ENCODE peak calls at places on chromosomes 2 and 18, in seven cellular contexts. Y is stimulated activated CD4-positive, alpha-beta T cell treated with anti-CD3 and anti-CD28 coated beads, Interleukin-2, amount 100 ng/mL, for 48 hours; S is cerebellar cortex; H is T-helper 1 cell; Z is activated CD8-positive, alpha-beta memory T cell treated with anti-CD3 and anti-CD28 coated beads for 4 hours; X is Ammon's horn; O is cardiac fibroblast. T is an unnamed sample.

GRCh38 chr2:163682695-163683094 is 53.1 kb downstream of the FIGN start:
- DNase-seq in Y (no peak), S (no peak), H (no peak), Z (no peak), X (no peak), O (peak; percentile 47), T (no peak)

GRCh38 chr2:39160982-39161381 is 40.1 kb upstream of the SOS1 start:
- DNase-seq in Y (no peak), S (no peak), H (no peak), Z (no peak), X (no peak), O (peak; percentile 54), T (no peak)

GRCh38 chr2:159846564-159846963 is 48.6 kb upstream of the CD302 start:
- DNase-seq in Y (no peak), S (no peak), H (no peak), Z (no peak), X (no peak), O (no peak), T (no peak)

GRCh38 chr2:190467575-190468083 is 59.5 kb downstream of the MFSD6 start:
- DNase-seq in Y (no peak), S (peak; percentile 70), H (no peak), Z (no peak), X (peak; percentile 44), O (peak; percentile 20), T (no peak)

GRCh38 chr2:103401621-103402020 is 639.8 kb downstream of the TMEM182 start:
- DNase-seq in Y (no peak), S (no peak), H (no peak), Z (no peak), X (peak; percentile 53), O (peak; percentile 55), T (no peak)

GRCh38 chr2:86360781-86361180 is 23.4 kb upstream of the REEP1 start:
- DNase-seq in Y (no peak), S (no peak), H (no peak), Z (no peak), X (peak; percentile 48), O (no peak), T (no peak)

GRCh38 chr2:174158003-174158402 is 90.3 kb downstream of the OLA1 start:
- DNase-seq in Y (no peak), S (peak; percentile 40), H (peak; percentile 16), Z (no peak), X (peak; percentile 30), O (peak; percentile 50), T (no peak)

GRCh38 chr2:29238497-29238896 is 123.3 kb downstream of the CLIP4 start:
- DNase-seq in Y (no peak), S (peak; percentile 8), H (no peak), Z (no peak), X (no peak), O (peak; percentile 33), T (no peak)

GRCh38 chr2:165815742-165816141 is 21.7 kb upstream of the GALNT3 start:
- DNase-seq in Y (no peak), S (no peak), H (no peak), Z (no peak), X (no peak), O (no peak), T (no peak)

GRCh38 chr2:100953406-100954043 is 48.6 kb upstream of the RPL31 start:
- DNase-seq in Y (no peak), S (no peak), H (no peak), Z (no peak), X (no peak), O (no peak), T (no peak)

GRCh38 chr2:235780410-235780809 is 286.6 kb downstream of the AGAP1 start:
- DNase-seq in Y (no peak), S (no peak), H (no peak), Z (no peak), X (no peak), O (no peak), T (no peak)

GRCh38 chr18:33761363-33761762 is 183.3 kb downstream of the ASXL3 start:
- DNase-seq in Y (no peak), S (no peak), H (no peak), Z (no peak), X (peak; percentile 54), O (peak; percentile 31), T (no peak)

GRCh38 chr2:55743583-55743982 is 49.9 kb upstream of the PNPT1 start:
- DNase-seq in Y (no peak), S (no peak), H (no peak), Z (no peak), X (no peak), O (peak; percentile 46), T (no peak)

GRCh38 chr18:5710235-5710634 is 166.4 kb upstream of the EPB41L3 start:
- DNase-seq in Y (no peak), S (no peak), H (no peak), Z (no peak), X (no peak), O (no peak), T (no peak)

GRCh38 chr2:167960089-167960747 is 287.2 kb downstream of the STK39 start:
- DNase-seq in Y (no peak), S (no peak), H (no peak), Z (no peak), X (no peak), O (no peak), T (no peak)

GRCh38 chr2:2333076-2333475 is 2.0 kb upstream of the MYT1L start:
- DNase-seq in Y (no peak), S (peak; percentile 83), H (no peak), Z (no peak), X (no peak), O (no peak), T (no peak)

GRCh38 chr2:116510117-116510671 is 1304.3 kb upstream of the DDX18 start:
- DNase-seq in Y (no peak), S (no peak), H (no peak), Z (no peak), X (peak; percentile 21), O (peak; percentile 11), T (no peak)

GRCh38 chr2:219368690-219369108 is 19.0 kb downstream of the DNPEP start:
- DNase-seq in Y (no peak), S (no peak), H (no peak), Z (no peak), X (peak; percentile 34), O (peak; percentile 91), T (no peak)

GRCh38 chr2:44936715-44937687 is 4.5 kb upstream of the SIX3 start:
- DNase-seq in Y (no peak), S (no peak), H (no peak), Z (no peak), X (no peak), O (no peak), T (no peak)

GRCh38 chr2:102001767-102002142 is 10.0 kb downstream of the IL1R2 start:
- DNase-seq in Y (peak; percentile 31), S (no peak), H (no peak), Z (no peak), X (no peak), O (no peak), T (no peak)

GRCh38 chr2:134406311-134406710 is 152.4 kb downstream of the MGAT5 start:
- DNase-seq in Y (no peak), S (no peak), H (no peak), Z (no peak), X (no peak), O (no peak), T (no peak)

GRCh38 chr2:152028182-152028862 is 70.5 kb downstream of the CACNB4 start:
- DNase-seq in Y (no peak), S (no peak), H (no peak), Z (no peak), X (no peak), O (peak; percentile 28), T (no peak)

GRCh38 chr2:231387904-231388724 is 7.4 kb upstream of the B3GNT7 start:
- DNase-seq in Y (no peak), S (no peak), H (no peak), Z (no peak), X (peak; percentile 97), O (peak; percentile 61), T (no peak)

GRCh38 chr2:148922776-148923175 is 47.7 kb downstream of the KIF5C start:
- DNase-seq in Y (no peak), S (peak; percentile 93), H (no peak), Z (no peak), X (no peak), O (no peak), T (no peak)